ENCODE peak calls at places on chromosomes 16 and 17, in six cellular contexts. K is epithelial cell of esophagus, Z is HFF-Myc, D is DND-41, Q is Peyer's patch, V is lower leg skin. A is an unnamed sample.
A peak's percentile ranks its signal among the peaks of the same experiment; 100 is the strongest.

GRCh38 chr16:88669986-88670385 is 7.1 kb upstream of the MVD start:
- DNase-seq in K (no peak), Z (no peak), D (no peak), Q (no peak), V (no peak), A (no peak)

GRCh38 chr17:45096141-45096540 is 35.0 kb downstream of the NMT1 start:
- DNase-seq in K (peak; percentile 56), Z (no peak), D (peak; percentile 30), Q (no peak), V (no peak), A (no peak)

GRCh38 chr16:67259705-67260104 is 10.9 kb downstream of the SLC9A5 start:
- DNase-seq in K (no peak), Z (no peak), D (no peak), Q (peak; percentile 31), V (no peak), A (no peak)

GRCh38 chr16:30434852-30435251 is 5.0 kb upstream of the DCTPP1 start:
- DNase-seq in K (peak; percentile 67), Z (no peak), D (no peak), Q (no peak), V (no peak), A (no peak)

GRCh38 chr17:19386974-19387920 is at the start of gene MFAP4:
- DNase-seq in K (no peak), Z (peak; percentile 94), D (peak; percentile 89), Q (no peak), V (peak; percentile 93), A (peak; percentile 20)

GRCh38 chr16:80751167-80751566 is 53.2 kb downstream of the CDYL2 start:
- DNase-seq in K (no peak), Z (no peak), D (no peak), Q (no peak), V (no peak), A (no peak)

GRCh38 chr17:57356722-57357391 is 100.5 kb downstream of the MSI2 start:
- DNase-seq in K (no peak), Z (no peak), D (peak; percentile 46), Q (no peak), V (no peak), A (no peak)

GRCh38 chr17:57091186-57091618 is 6.2 kb downstream of the AKAP1 start:
- DNase-seq in K (no peak), Z (no peak), D (no peak), Q (peak; percentile 53), V (no peak), A (no peak)

GRCh38 chr17:19306160-19307111 is 56.1 kb downstream of the B9D1 start:
- DNase-seq in K (no peak), Z (no peak), D (peak; percentile 79), Q (no peak), V (no peak), A (no peak)

GRCh38 chr16:4724661-4725270 is 9.3 kb downstream of the ANKS3 start:
- DNase-seq in K (no peak), Z (no peak), D (no peak), Q (no peak), V (no peak), A (no peak)

GRCh38 chr16:70392606-70393005 is 45.9 kb downstream of the DDX19A start:
- DNase-seq in K (no peak), Z (no peak), D (no peak), Q (no peak), V (no peak), A (no peak)

GRCh38 chr16:70396209-70396904 is 42.5 kb downstream of the ST3GAL2 start:
- DNase-seq in K (peak; percentile 52), Z (peak; percentile 45), D (no peak), Q (peak; percentile 66), V (no peak), A (no peak)

GRCh38 chr16:70398177-70398743 is 40.6 kb downstream of the ST3GAL2 start:
- DNase-seq in K (no peak), Z (no peak), D (no peak), Q (no peak), V (no peak), A (no peak)

GRCh38 chr16:70394853-70395252 is 44.0 kb downstream of the ST3GAL2 start:
- DNase-seq in K (no peak), Z (no peak), D (no peak), Q (no peak), V (no peak), A (no peak)

DNA sequence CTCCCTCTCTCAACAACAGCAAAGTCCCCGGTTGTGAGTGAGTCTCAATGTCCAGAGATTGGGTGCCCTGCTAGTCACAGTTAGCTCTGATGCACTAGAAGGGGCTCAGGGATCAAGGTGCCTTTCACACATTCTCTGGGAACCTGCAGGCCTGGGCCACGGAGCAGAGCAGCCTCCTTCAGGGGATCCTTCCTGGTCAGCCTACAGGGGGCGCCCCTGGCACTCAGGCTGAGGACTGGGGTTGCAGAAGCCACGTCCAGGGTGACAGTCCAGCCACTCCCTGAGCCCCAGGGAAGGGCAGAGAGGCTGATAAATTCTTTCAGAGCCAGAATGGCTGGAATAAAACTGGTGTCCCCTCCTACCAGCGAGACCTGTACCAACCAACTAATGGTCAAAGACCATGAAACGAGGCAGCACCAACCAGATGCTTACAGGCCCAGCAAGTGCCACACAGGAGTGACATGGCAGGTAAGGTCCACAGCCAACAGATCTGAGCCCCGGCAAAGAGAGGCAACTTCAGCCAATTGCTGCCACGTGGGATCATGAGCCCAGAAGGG is 43.5 kb downstream of the ST3GAL2 start:
- DNase-seq in K (peak; percentile 51), Z (no peak), D (peak; percentile 43), Q (peak; percentile 92), V (no peak), A (no peak)
- TF ChIP-seq CTCF in K (peak; percentile 49), Z (peak; percentile 88), D (peak; percentile 73), Q (peak; percentile 90), V (no peak), A (peak; percentile 9)

DNA sequence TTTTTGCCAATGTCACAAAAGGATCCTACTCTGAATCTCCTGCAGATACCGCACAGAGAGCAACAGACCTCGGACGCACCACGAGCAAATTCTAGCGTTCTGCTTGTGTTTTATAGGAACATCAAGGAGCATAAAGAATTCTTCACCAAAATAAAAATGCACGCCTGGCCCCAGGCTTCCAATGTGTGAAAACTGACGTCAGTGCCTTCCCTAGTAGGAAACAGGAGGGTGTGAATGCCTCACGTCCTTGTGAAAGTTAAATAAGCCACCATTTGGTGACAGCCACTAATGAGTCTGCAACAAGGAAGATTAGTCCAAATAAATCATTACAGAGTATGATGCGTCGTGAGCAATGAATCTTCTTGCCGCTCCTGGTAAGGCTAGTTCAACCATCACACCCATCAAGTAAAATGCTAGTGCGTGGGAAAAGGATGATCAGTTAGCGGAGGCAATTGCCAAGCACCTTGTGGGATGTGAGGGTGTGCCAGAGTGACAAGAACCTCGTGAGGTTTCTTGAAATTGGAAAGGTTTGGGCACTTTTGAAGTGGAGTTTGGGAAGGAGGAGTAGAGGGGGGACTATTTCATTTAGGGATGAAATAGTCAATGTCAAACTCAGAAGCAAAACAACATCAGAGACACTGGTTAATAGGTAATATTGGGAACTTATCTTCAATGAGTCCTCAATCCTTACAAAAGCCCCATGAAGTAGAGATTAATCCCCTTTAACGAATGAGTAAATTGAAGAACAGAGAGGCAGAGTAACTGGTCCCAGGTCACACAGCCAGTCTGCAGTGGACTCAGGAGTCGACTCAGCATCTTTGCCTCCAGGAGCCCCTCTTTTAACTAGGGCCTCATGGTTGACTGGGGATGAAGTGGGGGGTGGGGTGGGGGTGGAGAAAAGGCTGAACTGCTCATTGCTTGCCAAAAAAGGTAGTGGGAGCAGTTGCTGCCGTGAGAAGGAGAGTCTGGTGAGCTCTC is 238.8 kb downstream of the SLC39A11 start:
- DNase-seq in K (no peak), Z (no peak), D (no peak), Q (no peak), V (no peak), A (no peak)
- TF ChIP-seq CTCF in K (no peak), Z (no peak), D (no peak), Q (no peak), V (no peak), A (no peak)

GRCh38 chr17:75877752-75878173 is 618 bp downstream of the TRIM47 start:
- DNase-seq in K (peak; percentile 85), Z (no peak), D (peak; percentile 32), Q (peak; percentile 91), V (peak; percentile 92), A (no peak)
- TF ChIP-seq CTCF in K (peak; percentile 29), Z (peak; percentile 52), D (no peak), Q (peak; percentile 78), V (no peak), A (peak; percentile 36)

DNA sequence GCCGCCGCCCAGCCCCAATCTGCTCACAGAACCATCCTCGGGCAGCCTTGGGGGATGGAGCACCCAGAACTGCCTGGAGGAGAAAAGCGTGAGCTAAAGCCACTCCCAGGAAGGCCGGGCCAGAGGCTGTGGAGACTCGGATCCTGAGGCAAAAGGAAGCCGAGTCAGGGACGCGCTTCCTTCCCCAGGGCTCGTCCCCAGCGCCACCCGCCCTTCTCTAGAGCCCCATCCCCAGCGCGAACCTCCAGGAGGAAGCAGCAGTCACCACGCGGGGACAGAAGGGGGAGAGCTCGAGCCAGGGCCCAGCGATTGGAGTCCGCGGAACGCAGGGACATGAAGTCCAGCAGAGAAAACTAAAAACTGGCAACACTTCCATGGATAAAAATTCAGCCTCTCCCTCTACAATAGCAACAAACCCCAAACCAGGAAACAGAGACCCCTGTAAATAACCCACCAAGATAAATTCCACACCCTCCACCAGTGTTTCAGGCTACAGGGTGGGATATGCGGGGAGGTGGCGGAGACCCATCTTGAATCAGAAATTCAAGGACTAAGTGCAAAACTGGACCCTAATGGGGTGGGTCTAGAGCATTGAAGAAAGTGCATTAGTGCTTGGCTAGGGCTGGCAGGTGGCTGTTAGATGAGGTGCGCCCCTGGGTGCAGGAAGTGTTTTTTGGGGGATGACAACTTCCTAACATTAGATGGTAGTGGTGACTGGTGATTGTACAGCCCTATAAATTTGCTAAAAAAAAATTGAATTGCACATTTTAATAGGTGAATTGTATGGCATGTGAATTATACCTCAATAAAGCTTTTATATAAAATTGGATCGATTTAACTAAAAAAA is 116.1 kb upstream of the METRNL start:
- DNase-seq in K (peak; percentile 50), Z (peak; percentile 51), D (no peak), Q (peak; percentile 77), V (peak; percentile 97), A (no peak)
- TF ChIP-seq CTCF in K (peak; percentile 74), Z (peak; percentile 84), D (peak; percentile 16), Q (peak; percentile 75), V (peak; percentile 61), A (no peak)

GRCh38 chr16:13332713-13333255 is 431.4 kb downstream of the SHISA9 start:
- DNase-seq in K (no peak), Z (no peak), D (no peak), Q (no peak), V (no peak), A (no peak)

GRCh38 chr16:13333336-13333735 is 431.9 kb downstream of the SHISA9 start:
- DNase-seq in K (no peak), Z (no peak), D (no peak), Q (no peak), V (no peak), A (no peak)

GRCh38 chr16:13337482-13337881 is 436.1 kb downstream of the SHISA9 start:
- DNase-seq in K (no peak), Z (no peak), D (no peak), Q (no peak), V (no peak), A (no peak)

GRCh38 chr16:13335894-13336293 is 434.5 kb downstream of the SHISA9 start:
- DNase-seq in K (no peak), Z (no peak), D (no peak), Q (no peak), V (no peak), A (no peak)

DNA sequence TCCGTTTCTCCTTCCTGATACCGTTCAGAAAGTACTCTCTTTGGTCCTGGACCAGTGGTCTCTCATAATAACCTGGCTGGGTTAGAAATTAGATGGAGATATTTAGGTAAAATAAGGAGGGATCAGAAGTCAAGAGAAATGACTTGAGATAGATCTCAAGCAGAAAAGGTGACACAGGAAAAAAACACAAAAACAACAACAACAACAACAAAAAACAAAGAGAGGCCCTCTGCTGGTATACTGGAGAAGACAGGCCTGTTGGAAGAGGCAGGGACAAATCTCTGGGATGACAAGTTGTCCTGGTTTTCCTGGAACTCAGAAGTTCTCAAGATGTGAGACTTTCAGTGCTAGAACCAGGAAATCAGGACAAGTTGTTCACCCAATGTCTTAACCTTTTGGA is 430.5 kb downstream of the SHISA9 start:
- DNase-seq in K (no peak), Z (no peak), D (no peak), Q (no peak), V (no peak), A (no peak)
- TF ChIP-seq CTCF in K (no peak), Z (no peak), D (no peak), Q (no peak), V (no peak), A (no peak)